ENCODE peak calls at places on chromosomes 16 and 17, in four cellular contexts. J, U, D and L are unnamed samples.

GRCh38 chr17:82881900-82882714 is 42.3 kb upstream of the ZNF750 start:
- DNase-seq in U (no peak), D (no peak), J (no peak), L (no peak)

GRCh38 chr17:39563476-39563875 is 44.2 kb downstream of the NEUROD2 start:
- DNase-seq in D (no peak), U (peak; percentile 65), J (peak; percentile 79), L (no peak)

GRCh38 chr17:76193616-76194015 is 46.7 kb downstream of the RNF157 start:
- DNase-seq in D (no peak), J (no peak), U (no peak), L (no peak)

GRCh38 chr16:75385507-75386152 is 47.7 kb downstream of the CFDP1 start:
- DNase-seq in J (no peak), D (no peak), U (peak; percentile 64), L (peak; percentile 88)

GRCh38 chr17:64411999-64412771 is 21.5 kb upstream of the PECAM1 start:
- DNase-seq in J (peak; percentile 84), D (peak; percentile 59), U (peak; percentile 94), L (no peak)

GRCh38 chr16:88505405-88506082 is 52.5 kb downstream of the ZFPM1 start:
- DNase-seq in D (no peak), J (peak; percentile 50), U (peak; percentile 23), L (no peak)

GRCh38 chr16:82735696-82736095 is 108.9 kb downstream of the CDH13 start:
- DNase-seq in U (no peak), J (no peak), D (no peak), L (no peak)

GRCh38 chr17:79150799-79151198 is 76.2 kb downstream of the ENGASE start:
- DNase-seq in D (no peak), U (no peak), J (no peak), L (no peak)

GRCh38 chr16:64144612-64145011 is 977.3 kb downstream of the CDH11 start:
- DNase-seq in D (no peak), U (no peak), J (no peak), L (no peak)

GRCh38 chr17:337022-337420 is 15.6 kb downstream of the RPH3AL start:
- DNase-seq in J (no peak), U (no peak), D (no peak), L (no peak)

GRCh38 chr17:82520041-82520910 is 744 bp downstream of the FOXK2 start:
- DNase-seq in J (no peak), U (no peak), D (no peak), L (no peak)

GRCh38 chr16:27639588-27640276 is 89.8 kb downstream of the KATNIP start:
- DNase-seq in D (no peak), U (peak; percentile 70), J (peak; percentile 53), L (peak; percentile 65)

DNA sequence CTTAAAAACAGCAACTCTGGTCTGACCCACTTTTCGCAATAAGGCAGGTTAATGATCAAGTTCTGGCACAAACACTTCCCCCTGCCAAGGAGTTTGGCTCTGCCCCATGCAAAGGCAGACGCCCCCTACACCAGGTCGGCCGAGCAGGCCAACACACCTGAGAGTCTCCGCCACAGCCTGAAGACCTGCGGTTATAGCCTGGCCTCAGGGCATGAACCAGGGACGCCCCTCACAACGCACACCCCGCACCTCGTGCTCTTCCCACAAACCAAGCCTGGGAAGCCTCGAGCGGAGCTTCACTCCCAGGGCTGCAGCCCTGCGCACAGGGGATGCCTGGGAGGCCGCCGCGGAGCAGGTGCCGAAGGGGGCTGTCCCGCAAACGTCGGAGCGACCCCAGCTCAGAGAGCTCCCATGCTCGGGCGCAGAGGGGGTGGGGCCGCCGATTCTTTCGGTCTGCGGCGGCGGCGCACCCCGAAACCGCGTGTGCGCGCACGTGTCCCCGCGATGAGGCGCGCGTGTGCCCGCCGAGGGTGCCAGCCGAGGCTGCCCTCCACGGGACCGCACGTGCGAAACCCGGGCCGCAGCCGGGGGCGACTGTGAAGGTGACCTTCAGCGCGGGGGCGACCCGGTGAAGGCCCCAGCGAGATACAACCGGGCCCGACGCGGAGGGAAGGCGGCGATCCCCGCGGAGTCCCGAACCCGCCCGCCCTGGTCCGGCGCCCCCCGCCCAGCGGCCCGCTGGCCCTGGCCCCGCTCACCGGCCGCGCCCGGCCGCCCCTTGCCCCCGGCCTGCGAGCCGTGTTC is 558 bp downstream of the CLUH start:
- DNase-seq in D (no peak), J (no peak), U (peak; percentile 30), L (no peak)
- H3K27ac ChIP-seq in D (no peak overlapping the region), J (no peak overlapping the region), U (no peak overlapping the region), L (peak overlapping the region; percentile 47)

GRCh38 chr17:59811209-59811608 is 81.5 kb downstream of the TUBD1 start:
- DNase-seq in J (no peak), U (no peak), D (no peak), L (no peak)

GRCh38 chr17:59807892-59808509 is 84.7 kb downstream of the TUBD1 start:
- DNase-seq in D (no peak), U (no peak), J (no peak), L (no peak)

GRCh38 chr17:59814685-59815084 is 78.1 kb downstream of the TUBD1 start:
- DNase-seq in J (no peak), U (no peak), D (no peak), L (no peak)

GRCh38 chr17:59812139-59812538 is 80.6 kb downstream of the TUBD1 start:
- DNase-seq in J (no peak), U (no peak), D (no peak), L (no peak)

DNA sequence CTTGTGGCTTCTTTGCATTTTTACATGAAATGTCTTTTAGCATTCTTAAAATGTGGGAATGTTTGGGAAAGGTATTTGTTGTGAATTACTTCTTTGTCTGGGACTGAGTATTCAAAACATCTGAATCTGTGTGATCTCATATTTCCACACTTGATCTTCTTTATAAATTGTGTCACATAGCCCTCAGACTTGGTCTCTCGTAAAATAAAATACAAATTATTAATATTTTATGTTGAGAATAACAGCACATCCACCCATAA is 81.9 kb downstream of the TUBD1 start:
- DNase-seq in D (no peak), U (peak; percentile 10), J (no peak), L (peak; percentile 45)
- H4K5ac ChIP-seq in D (no peak overlapping the region), U (no peak overlapping the region), J (no peak overlapping the region), L (no peak overlapping the region)

DNA sequence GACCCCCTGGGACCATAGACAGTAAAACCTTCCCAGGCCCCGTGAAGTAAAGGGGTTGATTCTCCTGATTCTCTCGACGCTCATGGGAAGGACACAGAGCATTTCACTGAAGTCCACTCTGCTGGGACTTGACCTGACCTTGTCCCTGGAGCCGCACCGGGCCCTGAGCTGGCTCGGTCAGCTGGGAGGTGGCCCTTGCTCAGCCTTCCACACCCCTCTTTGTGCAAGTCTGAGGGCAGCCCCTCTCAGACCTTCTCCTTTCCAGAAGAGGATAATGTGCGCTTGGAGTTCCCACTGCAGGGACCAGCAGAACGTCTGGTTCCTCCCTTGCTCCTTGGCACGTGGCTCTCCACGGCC is 115.5 kb downstream of the RAP1GAP2 start:
- DNase-seq in D (no peak), U (no peak), J (no peak), L (no peak)
- H3K4me2 ChIP-seq in D (no peak overlapping the region), U (no peak overlapping the region), J (no peak overlapping the region), L (no peak overlapping the region)

GRCh38 chr17:74259667-74260524 is 14.1 kb upstream of the DNAI2 start:
- DNase-seq in D (no peak), U (peak; percentile 37), J (peak; percentile 63), L (no peak)
- H3K27ac ChIP-seq in D (no peak overlapping the region), U (no peak overlapping the region), J (no peak overlapping the region), L (no peak overlapping the region)

GRCh38 chr17:4234406-4234805 is 29.4 kb downstream of the ANKFY1 start:
- DNase-seq in D (no peak), U (no peak), J (no peak), L (peak; percentile 31)
- H4K5ac ChIP-seq in D (no peak overlapping the region), U (no peak overlapping the region), J (no peak overlapping the region), L (no peak overlapping the region)

DNA sequence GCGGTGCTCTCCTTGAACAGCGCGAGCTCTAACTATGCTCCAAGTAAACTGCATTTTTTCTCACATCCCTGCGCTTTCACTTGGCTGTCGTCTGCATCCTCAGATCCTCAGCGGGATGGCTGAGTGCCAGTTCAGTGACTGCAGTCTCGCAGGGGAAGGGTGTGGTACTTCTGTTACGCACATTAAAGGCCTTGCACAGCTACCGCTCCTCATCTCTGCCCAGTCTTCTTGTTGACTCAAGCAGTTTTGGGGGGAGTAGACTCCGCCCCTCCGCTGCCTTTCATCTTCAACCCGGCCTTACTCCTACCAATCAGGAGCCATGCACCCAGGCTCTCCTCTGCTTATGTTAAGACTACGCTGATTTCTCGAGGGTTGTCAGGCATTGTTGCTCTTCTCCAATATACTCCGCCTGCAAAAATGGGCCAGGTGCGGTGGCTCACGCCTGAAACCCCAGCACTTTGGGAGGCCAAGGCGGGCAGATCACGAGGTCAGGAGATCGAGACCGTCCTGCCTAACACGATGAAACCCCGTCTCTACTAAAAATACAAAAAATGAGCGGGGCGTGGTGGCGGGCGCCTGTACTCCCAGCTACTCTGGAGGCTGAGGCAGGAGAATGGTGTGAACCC is 10.0 kb downstream of the ATP5PD start:
- DNase-seq in D (no peak), J (peak; percentile 84), U (no peak), L (peak; percentile 77)
- H3K4me2 ChIP-seq in D (no peak overlapping the region), J (no peak overlapping the region), U (no peak overlapping the region), L (peak overlapping the region; percentile 62)

GRCh38 chr17:50508573-50509460 is 578 bp downstream of the MYCBPAP start:
- DNase-seq in D (no peak), J (no peak), U (no peak), L (no peak)
- H3K27ac ChIP-seq in D (no peak overlapping the region), J (no peak overlapping the region), U (no peak overlapping the region), L (peak overlapping the region; percentile 4)